ENCODE peak calls at places on chromosomes 3 and 15, in nine cellular contexts. One of them, this sample, is unnamed.

GRCh38 chr15:100614918-100615317 is 12.5 kb downstream of the ASB7 start:
- DNase-seq in NCI-H82: no peak
- DNase-seq in hepatic stellate cell: no peak
- DNase-seq in stimulated activated naive B cell treated with anti-CD40 and anti-IgM and Interleukin-4, amounts not matched to agents 10 μg/mL and 1 μg/mL and 100 μg/mL, for 72 hours: no peak
- DNase-seq in hypothalamus: no peak
- DNase-seq in naive thymus-derived CD8-positive, alpha-beta T cell: no peak
- DNase-seq in HFF-Myc: no peak
- DNase-seq in GM12892: no peak
- DNase-seq in stromal cell of bone marrow: no peak
- DNase-seq in this sample: no peak

GRCh38 chr15:70967646-70968045 is 75.0 kb downstream of the LRRC49 start:
- DNase-seq in naive thymus-derived CD8-positive, alpha-beta T cell: no peak
- DNase-seq in hypothalamus: no peak
- DNase-seq in NCI-H82: no peak
- DNase-seq in stimulated activated naive B cell treated with anti-CD40 and anti-IgM and Interleukin-4, amounts not matched to agents 10 μg/mL and 1 μg/mL and 100 μg/mL, for 72 hours: no peak
- DNase-seq in hepatic stellate cell: no peak
- DNase-seq in stromal cell of bone marrow: no peak
- DNase-seq in GM12892: no peak
- DNase-seq in HFF-Myc: no peak
- DNase-seq in this sample: no peak

GRCh38 chr3:126056681-126057546 is 27.0 kb downstream of the SLC41A3 start:
- DNase-seq in GM12892: no peak
- DNase-seq in stimulated activated naive B cell treated with anti-CD40 and anti-IgM and Interleukin-4, amounts not matched to agents 10 μg/mL and 1 μg/mL and 100 μg/mL, for 72 hours: no peak
- DNase-seq in hepatic stellate cell: no peak
- DNase-seq in stromal cell of bone marrow: no peak
- DNase-seq in HFF-Myc: no peak
- DNase-seq in hypothalamus: no peak
- DNase-seq in NCI-H82: no peak
- DNase-seq in naive thymus-derived CD8-positive, alpha-beta T cell: no peak
- DNase-seq in this sample: no peak

GRCh38 chr3:32198714-32199113 is 39.8 kb upstream of the CMTM8 start:
- DNase-seq in stimulated activated naive B cell treated with anti-CD40 and anti-IgM and Interleukin-4, amounts not matched to agents 10 μg/mL and 1 μg/mL and 100 μg/mL, for 72 hours: no peak
- DNase-seq in GM12892: no peak
- DNase-seq in hepatic stellate cell: no peak
- DNase-seq in naive thymus-derived CD8-positive, alpha-beta T cell: no peak
- DNase-seq in HFF-Myc: no peak
- DNase-seq in stromal cell of bone marrow: no peak
- DNase-seq in hypothalamus: no peak
- DNase-seq in NCI-H82: no peak
- DNase-seq in this sample: no peak

GRCh38 chr15:74817370-74817737 is 4.7 kb downstream of the LMAN1L start:
- DNase-seq in GM12892: no peak
- DNase-seq in hepatic stellate cell: peak
- DNase-seq in stimulated activated naive B cell treated with anti-CD40 and anti-IgM and Interleukin-4, amounts not matched to agents 10 μg/mL and 1 μg/mL and 100 μg/mL, for 72 hours: no peak
- DNase-seq in naive thymus-derived CD8-positive, alpha-beta T cell: no peak
- DNase-seq in stromal cell of bone marrow: no peak
- DNase-seq in NCI-H82: peak
- DNase-seq in hypothalamus: no peak
- DNase-seq in HFF-Myc: peak
- DNase-seq in this sample: no peak

GRCh38 chr3:69612791-69613190 is 126.5 kb upstream of the MITF start:
- DNase-seq in hypothalamus: no peak
- DNase-seq in NCI-H82: no peak
- DNase-seq in hepatic stellate cell: no peak
- DNase-seq in GM12892: no peak
- DNase-seq in naive thymus-derived CD8-positive, alpha-beta T cell: no peak
- DNase-seq in HFF-Myc: no peak
- DNase-seq in stimulated activated naive B cell treated with anti-CD40 and anti-IgM and Interleukin-4, amounts not matched to agents 10 μg/mL and 1 μg/mL and 100 μg/mL, for 72 hours: no peak
- DNase-seq in stromal cell of bone marrow: no peak
- DNase-seq in this sample: no peak

GRCh38 chr3:58038675-58039302 is 30.6 kb downstream of the FLNB start:
- DNase-seq in HFF-Myc: no peak
- DNase-seq in hepatic stellate cell: no peak
- DNase-seq in stromal cell of bone marrow: no peak
- DNase-seq in hypothalamus: no peak
- DNase-seq in GM12892: no peak
- DNase-seq in NCI-H82: no peak
- DNase-seq in stimulated activated naive B cell treated with anti-CD40 and anti-IgM and Interleukin-4, amounts not matched to agents 10 μg/mL and 1 μg/mL and 100 μg/mL, for 72 hours: no peak
- DNase-seq in naive thymus-derived CD8-positive, alpha-beta T cell: no peak
- DNase-seq in this sample: no peak

GRCh38 chr3:66385066-66385465 is 115.8 kb downstream of the LRIG1 start:
- DNase-seq in stromal cell of bone marrow: no peak
- DNase-seq in HFF-Myc: no peak
- DNase-seq in hepatic stellate cell: no peak
- DNase-seq in hypothalamus: no peak
- DNase-seq in naive thymus-derived CD8-positive, alpha-beta T cell: no peak
- DNase-seq in stimulated activated naive B cell treated with anti-CD40 and anti-IgM and Interleukin-4, amounts not matched to agents 10 μg/mL and 1 μg/mL and 100 μg/mL, for 72 hours: no peak
- DNase-seq in GM12892: no peak
- DNase-seq in NCI-H82: no peak
- DNase-seq in this sample: no peak

GRCh38 chr3:49903451-49904424 is at the start of gene MST1R:
- DNase-seq in naive thymus-derived CD8-positive, alpha-beta T cell: peak
- DNase-seq in hepatic stellate cell: no peak
- DNase-seq in hypothalamus: no peak
- DNase-seq in GM12892: peak
- DNase-seq in HFF-Myc: no peak
- DNase-seq in NCI-H82: peak
- DNase-seq in stromal cell of bone marrow: no peak
- DNase-seq in stimulated activated naive B cell treated with anti-CD40 and anti-IgM and Interleukin-4, amounts not matched to agents 10 μg/mL and 1 μg/mL and 100 μg/mL, for 72 hours: peak
- DNase-seq in this sample: no peak

GRCh38 chr3:197372076-197372661 is 73.8 kb upstream of the DLG1 start:
- DNase-seq in stimulated activated naive B cell treated with anti-CD40 and anti-IgM and Interleukin-4, amounts not matched to agents 10 μg/mL and 1 μg/mL and 100 μg/mL, for 72 hours: no peak
- DNase-seq in HFF-Myc: peak
- DNase-seq in naive thymus-derived CD8-positive, alpha-beta T cell: no peak
- DNase-seq in NCI-H82: peak
- DNase-seq in GM12892: no peak
- DNase-seq in hepatic stellate cell: peak
- DNase-seq in stromal cell of bone marrow: peak
- DNase-seq in hypothalamus: no peak
- DNase-seq in this sample: peak

GRCh38 chr3:71103430-71103881 is 480.1 kb downstream of the FOXP1 start:
- DNase-seq in hepatic stellate cell: no peak
- DNase-seq in stimulated activated naive B cell treated with anti-CD40 and anti-IgM and Interleukin-4, amounts not matched to agents 10 μg/mL and 1 μg/mL and 100 μg/mL, for 72 hours: no peak
- DNase-seq in HFF-Myc: peak
- DNase-seq in hypothalamus: no peak
- DNase-seq in stromal cell of bone marrow: peak
- DNase-seq in naive thymus-derived CD8-positive, alpha-beta T cell: no peak
- DNase-seq in NCI-H82: no peak
- DNase-seq in GM12892: no peak
- DNase-seq in this sample: peak

GRCh38 chr15:25248583-25249235 is 190.1 kb downstream of the UBE3A start:
- DNase-seq in HFF-Myc: no peak
- DNase-seq in stromal cell of bone marrow: no peak
- DNase-seq in hepatic stellate cell: no peak
- DNase-seq in hypothalamus: no peak
- DNase-seq in naive thymus-derived CD8-positive, alpha-beta T cell: no peak
- DNase-seq in NCI-H82: no peak
- DNase-seq in stimulated activated naive B cell treated with anti-CD40 and anti-IgM and Interleukin-4, amounts not matched to agents 10 μg/mL and 1 μg/mL and 100 μg/mL, for 72 hours: no peak
- DNase-seq in GM12892: peak
- DNase-seq in this sample: no peak

GRCh38 chr3:142863010-142863787 is 25.7 kb downstream of the PCOLCE2 start:
- DNase-seq in hypothalamus: no peak
- DNase-seq in stimulated activated naive B cell treated with anti-CD40 and anti-IgM and Interleukin-4, amounts not matched to agents 10 μg/mL and 1 μg/mL and 100 μg/mL, for 72 hours: no peak
- DNase-seq in stromal cell of bone marrow: peak
- DNase-seq in hepatic stellate cell: no peak
- DNase-seq in NCI-H82: peak
- DNase-seq in naive thymus-derived CD8-positive, alpha-beta T cell: no peak
- DNase-seq in HFF-Myc: no peak
- DNase-seq in GM12892: no peak
- DNase-seq in this sample: peak

GRCh38 chr3:126751611-126752302 is 47.7 kb downstream of the CHCHD6 start:
- DNase-seq in hypothalamus: no peak
- DNase-seq in hepatic stellate cell: no peak
- DNase-seq in stromal cell of bone marrow: no peak
- DNase-seq in naive thymus-derived CD8-positive, alpha-beta T cell: no peak
- DNase-seq in NCI-H82: no peak
- DNase-seq in GM12892: no peak
- DNase-seq in HFF-Myc: no peak
- DNase-seq in stimulated activated naive B cell treated with anti-CD40 and anti-IgM and Interleukin-4, amounts not matched to agents 10 μg/mL and 1 μg/mL and 100 μg/mL, for 72 hours: no peak
- DNase-seq in this sample: no peak

GRCh38 chr3:157089455-157090221 is 70.3 kb downstream of the CCNL1 start:
- DNase-seq in stromal cell of bone marrow: no peak
- DNase-seq in NCI-H82: no peak
- DNase-seq in GM12892: no peak
- DNase-seq in naive thymus-derived CD8-positive, alpha-beta T cell: no peak
- DNase-seq in hypothalamus: no peak
- DNase-seq in hepatic stellate cell: no peak
- DNase-seq in HFF-Myc: no peak
- DNase-seq in stimulated activated naive B cell treated with anti-CD40 and anti-IgM and Interleukin-4, amounts not matched to agents 10 μg/mL and 1 μg/mL and 100 μg/mL, for 72 hours: peak
- DNase-seq in this sample: no peak

GRCh38 chr3:99869621-99870020 is 52.0 kb downstream of the CMSS1 start:
- DNase-seq in stimulated activated naive B cell treated with anti-CD40 and anti-IgM and Interleukin-4, amounts not matched to agents 10 μg/mL and 1 μg/mL and 100 μg/mL, for 72 hours: no peak
- DNase-seq in hepatic stellate cell: no peak
- DNase-seq in hypothalamus: no peak
- DNase-seq in GM12892: no peak
- DNase-seq in stromal cell of bone marrow: no peak
- DNase-seq in naive thymus-derived CD8-positive, alpha-beta T cell: no peak
- DNase-seq in NCI-H82: no peak
- DNase-seq in HFF-Myc: no peak
- DNase-seq in this sample: no peak

GRCh38 chr15:60083318-60083717 is 79.2 kb downstream of the FOXB1 start:
- DNase-seq in hypothalamus: no peak
- DNase-seq in stimulated activated naive B cell treated with anti-CD40 and anti-IgM and Interleukin-4, amounts not matched to agents 10 μg/mL and 1 μg/mL and 100 μg/mL, for 72 hours: no peak
- DNase-seq in stromal cell of bone marrow: no peak
- DNase-seq in NCI-H82: no peak
- DNase-seq in hepatic stellate cell: no peak
- DNase-seq in HFF-Myc: no peak
- DNase-seq in GM12892: no peak
- DNase-seq in naive thymus-derived CD8-positive, alpha-beta T cell: no peak
- DNase-seq in this sample: no peak

GRCh38 chr3:184635126-184635525 is 73.5 kb downstream of the EPHB3 start:
- DNase-seq in HFF-Myc: no peak
- DNase-seq in hypothalamus: no peak
- DNase-seq in NCI-H82: peak
- DNase-seq in stromal cell of bone marrow: no peak
- DNase-seq in hepatic stellate cell: no peak
- DNase-seq in stimulated activated naive B cell treated with anti-CD40 and anti-IgM and Interleukin-4, amounts not matched to agents 10 μg/mL and 1 μg/mL and 100 μg/mL, for 72 hours: no peak
- DNase-seq in GM12892: no peak
- DNase-seq in naive thymus-derived CD8-positive, alpha-beta T cell: no peak
- DNase-seq in this sample: no peak

GRCh38 chr15:67670647-67671305 is 128.3 kb downstream of the MAP2K5 start:
- DNase-seq in naive thymus-derived CD8-positive, alpha-beta T cell: no peak
- DNase-seq in stimulated activated naive B cell treated with anti-CD40 and anti-IgM and Interleukin-4, amounts not matched to agents 10 μg/mL and 1 μg/mL and 100 μg/mL, for 72 hours: no peak
- DNase-seq in HFF-Myc: no peak
- DNase-seq in hypothalamus: no peak
- DNase-seq in NCI-H82: no peak
- DNase-seq in stromal cell of bone marrow: no peak
- DNase-seq in hepatic stellate cell: no peak
- DNase-seq in GM12892: no peak
- DNase-seq in this sample: no peak

GRCh38 chr3:25035511-25035910 is 392.6 kb upstream of the RARB start:
- DNase-seq in HFF-Myc: no peak
- DNase-seq in GM12892: no peak
- DNase-seq in naive thymus-derived CD8-positive, alpha-beta T cell: no peak
- DNase-seq in NCI-H82: no peak
- DNase-seq in hypothalamus: no peak
- DNase-seq in stimulated activated naive B cell treated with anti-CD40 and anti-IgM and Interleukin-4, amounts not matched to agents 10 μg/mL and 1 μg/mL and 100 μg/mL, for 72 hours: no peak
- DNase-seq in stromal cell of bone marrow: no peak
- DNase-seq in hepatic stellate cell: no peak
- DNase-seq in this sample: no peak

GRCh38 chr15:85757939-85758654 is 36.6 kb downstream of the KLHL25 start:
- DNase-seq in GM12892: no peak
- DNase-seq in hypothalamus: no peak
- DNase-seq in HFF-Myc: no peak
- DNase-seq in stimulated activated naive B cell treated with anti-CD40 and anti-IgM and Interleukin-4, amounts not matched to agents 10 μg/mL and 1 μg/mL and 100 μg/mL, for 72 hours: no peak
- DNase-seq in stromal cell of bone marrow: no peak
- DNase-seq in hepatic stellate cell: no peak
- DNase-seq in NCI-H82: no peak
- DNase-seq in naive thymus-derived CD8-positive, alpha-beta T cell: no peak
- DNase-seq in this sample: no peak

GRCh38 chr3:52529376-52530333 is 4.0 kb downstream of the NT5DC2 start:
- DNase-seq in hypothalamus: no peak
- DNase-seq in NCI-H82: peak
- DNase-seq in naive thymus-derived CD8-positive, alpha-beta T cell: no peak
- DNase-seq in hepatic stellate cell: no peak
- DNase-seq in HFF-Myc: no peak
- DNase-seq in GM12892: no peak
- DNase-seq in stimulated activated naive B cell treated with anti-CD40 and anti-IgM and Interleukin-4, amounts not matched to agents 10 μg/mL and 1 μg/mL and 100 μg/mL, for 72 hours: no peak
- DNase-seq in stromal cell of bone marrow: no peak
- DNase-seq in this sample: no peak

GRCh38 chr15:37425541-37425940 is 325.2 kb upstream of the MEIS2 start:
- DNase-seq in hypothalamus: no peak
- DNase-seq in stimulated activated naive B cell treated with anti-CD40 and anti-IgM and Interleukin-4, amounts not matched to agents 10 μg/mL and 1 μg/mL and 100 μg/mL, for 72 hours: no peak
- DNase-seq in stromal cell of bone marrow: no peak
- DNase-seq in hepatic stellate cell: no peak
- DNase-seq in naive thymus-derived CD8-positive, alpha-beta T cell: no peak
- DNase-seq in HFF-Myc: no peak
- DNase-seq in GM12892: no peak
- DNase-seq in NCI-H82: no peak
- DNase-seq in this sample: no peak

GRCh38 chr3:48990636-48991421 is 788 bp downstream of the P4HTM start:
- DNase-seq in HFF-Myc: no peak
- DNase-seq in stromal cell of bone marrow: no peak
- DNase-seq in naive thymus-derived CD8-positive, alpha-beta T cell: no peak
- DNase-seq in NCI-H82: peak
- DNase-seq in hepatic stellate cell: no peak
- DNase-seq in GM12892: no peak
- DNase-seq in hypothalamus: no peak
- DNase-seq in stimulated activated naive B cell treated with anti-CD40 and anti-IgM and Interleukin-4, amounts not matched to agents 10 μg/mL and 1 μg/mL and 100 μg/mL, for 72 hours: no peak
- DNase-seq in this sample: no peak

GRCh38 chr3:140627756-140628155 is 50.1 kb upstream of the TRIM42 start:
- DNase-seq in naive thymus-derived CD8-positive, alpha-beta T cell: no peak
- DNase-seq in hepatic stellate cell: peak
- DNase-seq in HFF-Myc: no peak
- DNase-seq in stromal cell of bone marrow: peak
- DNase-seq in GM12892: no peak
- DNase-seq in stimulated activated naive B cell treated with anti-CD40 and anti-IgM and Interleukin-4, amounts not matched to agents 10 μg/mL and 1 μg/mL and 100 μg/mL, for 72 hours: no peak
- DNase-seq in NCI-H82: no peak
- DNase-seq in hypothalamus: no peak
- DNase-seq in this sample: no peak

GRCh38 chr3:41961061-41961749 is 698 bp downstream of the ULK4 start:
- DNase-seq in GM12892: peak
- DNase-seq in hepatic stellate cell: peak
- DNase-seq in HFF-Myc: peak
- DNase-seq in stromal cell of bone marrow: peak
- DNase-seq in hypothalamus: peak
- DNase-seq in naive thymus-derived CD8-positive, alpha-beta T cell: peak
- DNase-seq in stimulated activated naive B cell treated with anti-CD40 and anti-IgM and Interleukin-4, amounts not matched to agents 10 μg/mL and 1 μg/mL and 100 μg/mL, for 72 hours: peak
- DNase-seq in NCI-H82: peak
- DNase-seq in this sample: peak